ENCODE peak calls at places on chromosome 20, in six cellular contexts. One of them, this sample, is unnamed.

GRCh38 chr20:4234128-4234527 is 218.8 kb upstream of the RNF24 start:
- DNase-seq in HepG2: no peak
- DNase-seq in neural progenitor cell: no peak
- DNase-seq in stimulated activated CD4-positive, alpha-beta T cell treated with anti-CD3 and anti-CD28 coated beads, Interleukin-2, amount 100 ng/mL, for 24 hours: no peak
- DNase-seq in RPMI7951: peak; percentile 93
- DNase-seq in NCI-H1092 treated with DMSO at 0.1 percent for 48 hours: no peak
- DNase-seq in this sample: no peak

GRCh38 chr20:45867811-45868176 is 10.4 kb downstream of the ZSWIM3 start:
- DNase-seq in neural progenitor cell: no peak
- DNase-seq in stimulated activated CD4-positive, alpha-beta T cell treated with anti-CD3 and anti-CD28 coated beads, Interleukin-2, amount 100 ng/mL, for 24 hours: no peak
- DNase-seq in RPMI7951: peak; percentile 41
- DNase-seq in HepG2: no peak
- DNase-seq in NCI-H1092 treated with DMSO at 0.1 percent for 48 hours: no peak
- DNase-seq in this sample: no peak

GRCh38 chr20:49859807-49860206 is 47.2 kb downstream of the SLC9A8 start:
- DNase-seq in stimulated activated CD4-positive, alpha-beta T cell treated with anti-CD3 and anti-CD28 coated beads, Interleukin-2, amount 100 ng/mL, for 24 hours: no peak
- DNase-seq in neural progenitor cell: no peak
- DNase-seq in HepG2: no peak
- DNase-seq in NCI-H1092 treated with DMSO at 0.1 percent for 48 hours: no peak
- DNase-seq in RPMI7951: peak; percentile 53
- DNase-seq in this sample: no peak

GRCh38 chr20:19430641-19431307 is 218.3 kb downstream of the SLC24A3 start:
- DNase-seq in NCI-H1092 treated with DMSO at 0.1 percent for 48 hours: no peak
- DNase-seq in RPMI7951: no peak
- DNase-seq in HepG2: no peak
- DNase-seq in neural progenitor cell: no peak
- DNase-seq in stimulated activated CD4-positive, alpha-beta T cell treated with anti-CD3 and anti-CD28 coated beads, Interleukin-2, amount 100 ng/mL, for 24 hours: no peak
- DNase-seq in this sample: no peak

GRCh38 chr20:25867776-25868649 is 171.4 kb upstream of the ZNF337 start:
- DNase-seq in NCI-H1092 treated with DMSO at 0.1 percent for 48 hours: peak; percentile 54
- DNase-seq in HepG2: no peak
- DNase-seq in RPMI7951: peak; percentile 82
- DNase-seq in stimulated activated CD4-positive, alpha-beta T cell treated with anti-CD3 and anti-CD28 coated beads, Interleukin-2, amount 100 ng/mL, for 24 hours: peak; percentile 73
- DNase-seq in neural progenitor cell: peak; percentile 86
- DNase-seq in this sample: no peak

GRCh38 chr20:5090191-5090590 is 29.6 kb downstream of the PCNA start:
- DNase-seq in RPMI7951: no peak
- DNase-seq in HepG2: no peak
- DNase-seq in neural progenitor cell: no peak
- DNase-seq in NCI-H1092 treated with DMSO at 0.1 percent for 48 hours: no peak
- DNase-seq in stimulated activated CD4-positive, alpha-beta T cell treated with anti-CD3 and anti-CD28 coated beads, Interleukin-2, amount 100 ng/mL, for 24 hours: no peak
- DNase-seq in this sample: no peak

GRCh38 chr20:15703171-15703911 is 869.9 kb downstream of the KIF16B start:
- DNase-seq in RPMI7951: peak; percentile 17
- DNase-seq in stimulated activated CD4-positive, alpha-beta T cell treated with anti-CD3 and anti-CD28 coated beads, Interleukin-2, amount 100 ng/mL, for 24 hours: no peak
- DNase-seq in HepG2: peak; percentile 14
- DNase-seq in NCI-H1092 treated with DMSO at 0.1 percent for 48 hours: no peak
- DNase-seq in neural progenitor cell: no peak
- DNase-seq in this sample: peak; percentile 75

GRCh38 chr20:60160451-60160850 is 202.2 kb downstream of the CDH26 start:
- DNase-seq in neural progenitor cell: no peak
- DNase-seq in RPMI7951: no peak
- DNase-seq in HepG2: no peak
- DNase-seq in NCI-H1092 treated with DMSO at 0.1 percent for 48 hours: no peak
- DNase-seq in stimulated activated CD4-positive, alpha-beta T cell treated with anti-CD3 and anti-CD28 coated beads, Interleukin-2, amount 100 ng/mL, for 24 hours: no peak
- DNase-seq in this sample: no peak

GRCh38 chr20:3681931-3682820 is at the start of gene ADAM33:
- DNase-seq in NCI-H1092 treated with DMSO at 0.1 percent for 48 hours: no peak
- DNase-seq in neural progenitor cell: peak; percentile 75
- DNase-seq in RPMI7951: peak; percentile 32
- DNase-seq in stimulated activated CD4-positive, alpha-beta T cell treated with anti-CD3 and anti-CD28 coated beads, Interleukin-2, amount 100 ng/mL, for 24 hours: no peak
- DNase-seq in HepG2: no peak
- DNase-seq in this sample: no peak

GRCh38 chr20:52754366-52754765 is 217.8 kb upstream of the TSHZ2 start:
- DNase-seq in stimulated activated CD4-positive, alpha-beta T cell treated with anti-CD3 and anti-CD28 coated beads, Interleukin-2, amount 100 ng/mL, for 24 hours: no peak
- DNase-seq in HepG2: no peak
- DNase-seq in neural progenitor cell: no peak
- DNase-seq in NCI-H1092 treated with DMSO at 0.1 percent for 48 hours: no peak
- DNase-seq in RPMI7951: no peak
- DNase-seq in this sample: no peak

GRCh38 chr20:34300809-34301586 is 2.2 kb downstream of the AHCY start:
- DNase-seq in HepG2: peak; percentile 90
- DNase-seq in stimulated activated CD4-positive, alpha-beta T cell treated with anti-CD3 and anti-CD28 coated beads, Interleukin-2, amount 100 ng/mL, for 24 hours: no peak
- DNase-seq in RPMI7951: peak; percentile 19
- DNase-seq in NCI-H1092 treated with DMSO at 0.1 percent for 48 hours: no peak
- DNase-seq in neural progenitor cell: no peak
- DNase-seq in this sample: no peak

GRCh38 chr20:41618807-41619294 is 674 bp upstream of the CHD6 start:
- DNase-seq in stimulated activated CD4-positive, alpha-beta T cell treated with anti-CD3 and anti-CD28 coated beads, Interleukin-2, amount 100 ng/mL, for 24 hours: no peak
- DNase-seq in NCI-H1092 treated with DMSO at 0.1 percent for 48 hours: peak; percentile 72
- DNase-seq in neural progenitor cell: no peak
- DNase-seq in HepG2: no peak
- DNase-seq in RPMI7951: peak; percentile 30
- DNase-seq in this sample: no peak

GRCh38 chr20:40856653-40857052 is 167.6 kb upstream of the MAFB start:
- DNase-seq in NCI-H1092 treated with DMSO at 0.1 percent for 48 hours: no peak
- DNase-seq in stimulated activated CD4-positive, alpha-beta T cell treated with anti-CD3 and anti-CD28 coated beads, Interleukin-2, amount 100 ng/mL, for 24 hours: no peak
- DNase-seq in RPMI7951: no peak
- DNase-seq in HepG2: no peak
- DNase-seq in neural progenitor cell: no peak
- DNase-seq in this sample: no peak

GRCh38 chr20:10984899-10985298 is 311.1 kb upstream of the JAG1 start:
- DNase-seq in neural progenitor cell: no peak
- DNase-seq in NCI-H1092 treated with DMSO at 0.1 percent for 48 hours: peak; percentile 32
- DNase-seq in RPMI7951: no peak
- DNase-seq in stimulated activated CD4-positive, alpha-beta T cell treated with anti-CD3 and anti-CD28 coated beads, Interleukin-2, amount 100 ng/mL, for 24 hours: no peak
- DNase-seq in HepG2: no peak
- DNase-seq in this sample: no peak

This sample was measured in keratinocyte.